ENCODE peak calls at places on chromosomes 4 and X, in eight cellular contexts. O, D, T, P, G, H, N and S are unnamed samples.

GRCh38 chr4:103137446-103137827 is 37.8 kb upstream of the BDH2 start:
- DNase-seq in P (no peak), H (no peak), N (peak; percentile 78), G (no peak), D (no peak), O (peak; percentile 2), T (no peak), S (no peak)

GRCh38 chr4:136581119-136581518 is 951.2 kb downstream of the PCDH18 start:
- DNase-seq in T (no peak), O (no peak), N (no peak), P (no peak), D (no peak), H (no peak), G (no peak), S (no peak)

GRCh38 chrX:10615931-10616780 is 4.2 kb downstream of the MID1 start:
- DNase-seq in H (no peak), P (no peak), N (no peak), T (no peak), D (peak; percentile 67), G (peak; percentile 57), O (no peak), S (no peak)

GRCh38 chr4:37733230-37733904 is 47.2 kb upstream of the RELL1 start:
- DNase-seq in T (no peak), D (no peak), P (no peak), G (no peak), N (no peak), H (no peak), O (no peak), S (no peak)

GRCh38 chr4:107913283-107913899 is 18.0 kb upstream of the CYP2U1 start:
- DNase-seq in G (peak; percentile 66), P (peak; percentile 13), D (peak; percentile 75), T (peak; percentile 17), H (no peak), N (peak; percentile 62), O (peak; percentile 5), S (peak; percentile 21)

GRCh38 chr4:127775843-127776242 is 6.3 kb upstream of the HSPA4L start:
- DNase-seq in N (no peak), G (no peak), O (no peak), H (no peak), T (no peak), D (no peak), P (no peak), S (no peak)

GRCh38 chrX:72545990-72546389 is 26.7 kb downstream of the HDAC8 start:
- DNase-seq in G (peak; percentile 62), T (no peak), O (no peak), N (no peak), H (no peak), P (no peak), D (no peak), S (no peak)

GRCh38 chr4:139628184-139629012 is 37.2 kb upstream of the MGST2 start:
- DNase-seq in P (no peak), G (peak; percentile 85), N (no peak), O (no peak), T (no peak), H (no peak), D (no peak), S (no peak)

GRCh38 chrX:85303544-85303943 is 59.8 kb downstream of the ZNF711 start:
- DNase-seq in D (no peak), O (no peak), N (no peak), T (no peak), P (no peak), G (no peak), H (no peak), S (no peak)

GRCh38 chr4:2469192-2469984 is 482 bp downstream of the RNF4 start:
- DNase-seq in H (peak; percentile 46), T (peak; percentile 76), D (no peak), G (peak; percentile 49), O (no peak), N (peak; percentile 42), P (peak; percentile 59), S (peak; percentile 78)

GRCh38 chrX:133897593-133898163 is 87.7 kb downstream of the GPC3 start:
- DNase-seq in N (no peak), O (no peak), G (peak; percentile 59), D (peak; percentile 59), H (no peak), T (no peak), P (no peak), S (no peak)

GRCh38 chrX:69503228-69503834 is 795 bp upstream of the NALF2 start:
- DNase-seq in N (no peak), T (no peak), O (peak; percentile 28), D (peak; percentile 69), G (peak; percentile 83), P (no peak), H (no peak), S (no peak)

GRCh38 chr4:156396534-156396933 is 442.9 kb upstream of the CTSO start:
- DNase-seq in G (no peak), P (no peak), N (no peak), H (no peak), T (no peak), O (no peak), D (no peak), S (no peak)

GRCh38 chr4:133720001-133720400 is 481.6 kb downstream of the PABPC4L start:
- DNase-seq in O (no peak), N (no peak), P (no peak), G (no peak), H (no peak), T (no peak), D (no peak), S (no peak)

GRCh38 chr4:41294445-41295062 is 37.8 kb downstream of the UCHL1 start:
- DNase-seq in N (no peak), P (no peak), H (no peak), D (no peak), T (no peak), G (peak; percentile 6), O (no peak), S (no peak)

GRCh38 chr4:168656055-168656660 is 159.3 kb downstream of the PALLD start:
- DNase-seq in N (peak; percentile 82), P (no peak), O (no peak), G (peak; percentile 82), H (no peak), D (no peak), T (no peak), S (no peak)

GRCh38 chrX:107579956-107580355 is 48.4 kb upstream of the PRPS1 start:
- DNase-seq in N (peak; percentile 29), O (no peak), H (no peak), T (no peak), D (no peak), G (no peak), P (peak; percentile 44), S (no peak)

GRCh38 chr4:55214172-55214571 is 88.8 kb upstream of the KDR start:
- DNase-seq in H (no peak), O (no peak), G (no peak), T (no peak), P (no peak), D (no peak), N (peak; percentile 5), S (no peak)

GRCh38 chrX:140712413-140713173 is 3.0 kb downstream of the LINC00632 start:
- DNase-seq in G (peak; percentile 83), T (no peak), D (peak; percentile 72), N (no peak), P (peak; percentile 11), O (no peak), H (no peak), S (no peak)

GRCh38 chr4:77153016-77153415 is 4.0 kb upstream of the CCNG2 start:
- DNase-seq in N (no peak), D (no peak), P (no peak), T (no peak), G (no peak), H (no peak), O (no peak), S (no peak)

GRCh38 chr4:1615786-1616573 is 68.1 kb downstream of the FAM53A start:
- DNase-seq in H (no peak), G (no peak), N (no peak), D (no peak), O (no peak), P (no peak), T (no peak), S (no peak)

GRCh38 chrX:107503996-107504395 is 54.5 kb downstream of the FRMPD3 start:
- DNase-seq in G (peak; percentile 46), O (no peak), P (no peak), T (no peak), N (no peak), D (no peak), H (no peak), S (no peak)

GRCh38 chr4:1408418-1408817 is 2.2 kb upstream of the NKX1-1 start:
- DNase-seq in N (no peak), T (no peak), H (no peak), O (no peak), P (no peak), G (no peak), D (no peak), S (no peak)

GRCh38 chrX:17635231-17635630 is 102.1 kb upstream of the SCML1 start:
- DNase-seq in D (no peak), T (no peak), P (no peak), H (no peak), G (peak; percentile 93), N (no peak), O (no peak), S (no peak)

GRCh38 chrX:50161143-50161542 is 39.7 kb downstream of the AKAP4 start:
- DNase-seq in D (no peak), T (no peak), N (no peak), P (no peak), G (no peak), H (no peak), O (no peak), S (no peak)